ENCODE peak calls at places on chromosome 11, in five cellular contexts. S is fibroblast of pulmonary artery, G is T-helper 9 cell, F is mesendoderm, Z is H9. R is an unnamed sample.

GRCh38 chr11:119684361-119685072 is 44.5 kb downstream of the NECTIN1 start:
- DNase-seq in S (peak), G (no peak), F (peak), Z (no peak), R (no peak)

GRCh38 chr11:56700242-56700918 is 1.5 kb downstream of the OR9G1 start:
- DNase-seq in S (no peak), G (no peak), F (peak), Z (no peak), R (no peak)

GRCh38 chr11:17514476-17514875 is 29.7 kb downstream of the USH1C start:
- DNase-seq in S (no peak), G (no peak), F (no peak), Z (no peak), R (no peak)

GRCh38 chr11:14927146-14927545 is 35.1 kb upstream of the CYP2R1 start:
- DNase-seq in S (peak), G (no peak), F (peak), Z (no peak), R (no peak)

GRCh38 chr11:113084297-113084696 is 123.1 kb downstream of the NCAM1 start:
- DNase-seq in S (no peak), G (no peak), F (no peak), Z (no peak), R (no peak)

GRCh38 chr11:120229451-120230424 is 10.2 kb upstream of the POU2F3 start:
- DNase-seq in S (peak), G (no peak), F (peak), Z (no peak), R (peak)

GRCh38 chr11:45025716-45026492 is 75.2 kb upstream of the TP53I11 start:
- DNase-seq in S (peak), G (no peak), F (peak), Z (peak), R (peak)

GRCh38 chr11:95985174-95985808 is 61.4 kb upstream of the MTMR2 start:
- DNase-seq in S (peak), G (no peak), F (no peak), Z (no peak), R (no peak)

GRCh38 chr11:9616042-9616640 is 42.7 kb downstream of the WEE1 start:
- DNase-seq in S (no peak), G (no peak), F (no peak), Z (no peak), R (no peak)

GRCh38 chr11:114762437-114762836 is 84.1 kb downstream of the NXPE2 start:
- DNase-seq in S (peak), G (no peak), F (peak), Z (peak), R (no peak)

R was measured in stimulated activated naive CD8-positive, alpha-beta T cell treated with anti-CD3 and anti-CD28 coated beads, Interleukin-15, Interleukin-2, amounts not matched to agents 100 U/mL and 50 U/mL, for 24 hours.